ENCODE peak calls at places on chromosome 3, in four cellular contexts. E, N, O and D are unnamed samples.

GRCh38 chr3:128319107-128319506 is 147.6 kb downstream of the DNAJB8 start:
- DNase-seq in N (no peak), E (no peak), O (no peak), D (no peak)

GRCh38 chr3:27089641-27090040 is 279.5 kb downstream of the NEK10 start:
- DNase-seq in N (no peak), O (no peak), E (no peak), D (no peak)

GRCh38 chr3:190516416-190516815 is 2.5 kb downstream of the IL1RAP start:
- DNase-seq in N (no peak), E (no peak), O (no peak), D (no peak)

GRCh38 chr3:30836141-30836540 is 58.3 kb downstream of the GADL1 start:
- DNase-seq in E (no peak), O (no peak), N (no peak), D (no peak)

GRCh38 chr3:166071-166470 is 30.5 kb upstream of the CHL1 start:
- DNase-seq in N (no peak), E (no peak), O (no peak), D (no peak)

GRCh38 chr3:19436746-19437145 is 288.4 kb downstream of the KCNH8 start:
- DNase-seq in O (no peak), N (no peak), E (no peak), D (no peak)

GRCh38 chr3:4821331-4821730 is 157.9 kb upstream of the BHLHE40 start:
- DNase-seq in O (no peak), N (no peak), E (no peak), D (no peak)

GRCh38 chr3:106711650-106712049 is 665.6 kb upstream of the CCDC54 start:
- DNase-seq in E (peak; percentile 22), O (no peak), N (no peak), D (no peak)

GRCh38 chr3:52140000-52140399 is 14.2 kb downstream of the POC1A start:
- DNase-seq in E (no peak), O (no peak), N (no peak), D (no peak)

GRCh38 chr3:149466192-149466591 is 8.3 kb upstream of the TM4SF4 start:
- DNase-seq in O (no peak), E (peak; percentile 71), N (no peak), D (no peak)

GRCh38 chr3:129611812-129612349 is 5.4 kb upstream of the PLXND1 start:
- DNase-seq in E (no peak), N (no peak), O (no peak), D (no peak)

GRCh38 chr3:12797124-12797891 is 828 bp downstream of the CAND2 start:
- DNase-seq in N (no peak), O (no peak), E (no peak), D (no peak)

GRCh38 chr3:125129512-125129962 is 73.7 kb upstream of the HEG1 start:
- DNase-seq in E (peak; percentile 90), O (no peak), N (no peak), D (no peak)

GRCh38 chr3:66195347-66195783 is 25.4 kb upstream of the SLC25A26 start:
- DNase-seq in N (peak; percentile 32), O (peak; percentile 42), E (no peak), D (no peak)

GRCh38 chr3:193871093-193871485 is 264.9 kb upstream of the HES1 start:
- DNase-seq in N (no peak), O (no peak), E (no peak), D (no peak)

GRCh38 chr3:178833696-178834095 is 237.9 kb downstream of the ZMAT3 start:
- DNase-seq in O (no peak), E (no peak), N (no peak), D (no peak)

GRCh38 chr3:47377186-47377585 is 3.6 kb upstream of the PTPN23 start:
- DNase-seq in N (no peak), O (no peak), E (no peak), D (no peak)

GRCh38 chr3:133827136-133827535 is 21.5 kb downstream of the SRPRB start:
- DNase-seq in E (no peak), N (no peak), O (no peak), D (no peak)

GRCh38 chr3:105827101-105827634 is 41.6 kb downstream of the CBLB start:
- DNase-seq in E (no peak), N (no peak), O (no peak), D (no peak)

GRCh38 chr3:133213942-133214341 is 175.8 kb downstream of the TMEM108 start:
- DNase-seq in E (no peak), O (no peak), N (no peak), D (no peak)